ENCODE peak calls at places on chromosomes 13 and 19, in four cellular contexts. One of them, this sample, is unnamed. For H3K9me3, the result is how much of the 10 kb centered on the place peaks cover.

GRCh38 chr13:81058211-81058915 is 717.4 kb upstream of the SPRY2 start:
- DNase-seq in transverse colon: no peak
- DNase-seq in Panc1: no peak
- DNase-seq in breast epithelium: no peak
- DNase-seq in this sample: no peak

GRCh38 chr13:87120476-87120875 is 550.7 kb upstream of the SLITRK5 start:
- DNase-seq in Panc1: no peak
- DNase-seq in transverse colon: no peak
- DNase-seq in breast epithelium: no peak
- DNase-seq in this sample: no peak

GRCh38 chr13:111883571-111884343 is 183.2 kb upstream of the SOX1 start:
- DNase-seq in breast epithelium: no peak
- DNase-seq in Panc1: no peak
- DNase-seq in transverse colon: no peak
- DNase-seq in this sample: no peak

GRCh38 chr19:33462112-33462726 is 59.4 kb downstream of the PEPD start:
- DNase-seq in transverse colon: no peak
- DNase-seq in Panc1: no peak
- DNase-seq in breast epithelium: peak
- DNase-seq in this sample: no peak

GRCh38 chr19:40210919-40211318 is 7.3 kb downstream of the TTC9B start:
- DNase-seq in breast epithelium: no peak
- DNase-seq in Panc1: no peak
- DNase-seq in transverse colon: no peak
- DNase-seq in this sample: no peak

GRCh38 chr13:49098771-49099512 is 121.2 kb upstream of the MLNR start:
- DNase-seq in breast epithelium: no peak
- DNase-seq in Panc1: no peak
- DNase-seq in transverse colon: no peak
- DNase-seq in this sample: no peak

GRCh38 chr13:36819064-36819810 is at the start of gene RFXAP:
- DNase-seq in breast epithelium: peak
- DNase-seq in transverse colon: peak
- DNase-seq in Panc1: no peak
- DNase-seq in this sample: peak

GRCh38 chr13:46603165-46603603 is 50.2 kb downstream of the LRCH1 start:
- DNase-seq in Panc1: no peak
- DNase-seq in breast epithelium: no peak
- DNase-seq in transverse colon: no peak
- DNase-seq in this sample: no peak

GRCh38 chr13:99228737-99229691 is 28.4 kb downstream of the UBAC2 start:
- DNase-seq in breast epithelium: no peak
- DNase-seq in Panc1: no peak
- DNase-seq in transverse colon: no peak
- DNase-seq in this sample: no peak

GRCh38 chr13:36675213-36675536 is 1.4 kb downstream of the SERTM1 start:
- DNase-seq in Panc1: no peak
- DNase-seq in transverse colon: no peak
- DNase-seq in breast epithelium: no peak
- DNase-seq in this sample: no peak

GRCh38 chr13:29959086-29959485 is 108.7 kb upstream of the UBL3 start:
- DNase-seq in breast epithelium: no peak
- DNase-seq in Panc1: no peak
- DNase-seq in transverse colon: no peak
- DNase-seq in this sample: no peak

GRCh38 chr19:2039082-2039958 is 11.7 kb downstream of the MKNK2 start:
- DNase-seq in Panc1: no peak
- DNase-seq in breast epithelium: no peak
- DNase-seq in transverse colon: no peak
- DNase-seq in this sample: no peak

DNA sequence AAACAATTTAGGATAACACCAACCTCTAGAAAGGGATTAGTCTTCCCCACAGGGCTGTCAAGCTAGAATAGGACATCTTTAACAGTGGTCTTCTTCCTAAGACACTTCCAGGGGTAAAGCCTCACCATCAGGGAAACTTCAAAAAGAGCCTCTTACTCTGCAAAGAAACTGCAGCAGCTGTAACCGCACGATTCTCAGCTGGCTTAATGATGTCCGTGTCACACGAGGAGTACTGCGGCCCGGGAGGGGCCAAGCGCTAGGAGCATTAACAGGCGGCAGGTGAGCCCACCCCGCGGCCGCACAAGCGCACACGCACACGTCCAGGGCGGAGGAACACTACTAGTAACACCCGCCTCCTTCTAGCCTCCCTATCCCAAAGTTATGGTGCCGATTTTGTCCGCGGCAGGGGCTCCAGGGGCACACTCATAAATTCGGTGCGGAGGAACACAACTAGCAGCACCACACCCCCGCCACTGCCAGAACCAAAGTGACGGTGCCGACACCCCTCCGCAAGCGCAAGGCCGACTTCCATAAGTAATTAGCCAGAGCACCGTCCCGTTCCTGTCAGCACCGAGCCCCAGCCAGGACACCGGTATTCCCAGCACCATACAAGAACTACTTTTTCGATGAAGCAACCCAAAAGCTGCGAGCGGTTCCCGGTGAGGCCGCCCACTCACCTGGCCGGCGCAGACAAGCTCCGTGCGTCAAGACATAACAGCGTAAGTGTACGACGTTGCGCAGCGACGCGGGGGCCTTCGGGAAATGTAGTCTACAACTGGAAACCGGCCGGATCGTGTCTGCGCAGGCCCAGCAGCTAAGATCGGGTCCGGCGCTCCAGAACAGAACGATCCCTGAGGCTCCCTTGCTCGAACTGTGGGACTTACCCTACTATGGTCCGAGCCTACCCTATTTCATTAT is at the start of the genes ZNF540 and ZNF571:
- DNase-seq in breast epithelium: peak
- DNase-seq in Panc1: peak
- DNase-seq in transverse colon: peak
- DNase-seq in this sample: peak
- TF ChIP-seq POLR2AphosphoS5 in breast epithelium: peak
- TF ChIP-seq POLR2AphosphoS5 in Panc1: peak
- TF ChIP-seq POLR2AphosphoS5 in transverse colon: peak
- TF ChIP-seq POLR2AphosphoS5 in this sample: peak

DNA sequence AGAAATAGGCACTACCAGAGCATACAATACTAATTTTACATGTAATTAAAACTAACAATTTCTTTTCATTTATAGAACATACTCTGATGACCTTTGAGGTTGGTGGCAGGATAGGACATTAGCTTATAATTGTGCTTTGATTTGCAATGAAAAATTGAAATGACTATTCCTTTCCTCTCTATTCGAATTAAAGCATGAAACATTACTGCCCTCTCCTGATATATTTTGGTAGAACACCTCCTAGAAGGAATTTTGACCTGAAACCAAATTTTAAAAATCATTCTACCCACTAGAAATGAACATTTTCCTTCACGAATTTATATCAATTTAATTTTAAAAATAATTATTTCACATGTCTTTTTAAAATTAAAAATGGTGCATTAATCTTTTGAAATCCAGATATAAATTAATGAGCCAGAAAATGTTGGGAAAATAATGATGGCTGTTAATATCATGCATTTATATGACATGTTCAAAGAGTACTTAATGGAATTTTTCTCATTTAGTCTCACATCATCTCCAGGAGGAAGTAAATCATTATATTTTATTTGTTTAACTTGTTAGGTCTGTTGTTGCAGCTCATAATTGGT is 556.3 kb upstream of the ARGLU1 start:
- DNase-seq in Panc1: no peak
- DNase-seq in transverse colon: no peak
- DNase-seq in breast epithelium: no peak
- DNase-seq in this sample: no peak
- TF ChIP-seq CTCF in Panc1: peak
- TF ChIP-seq CTCF in transverse colon: peak
- TF ChIP-seq CTCF in breast epithelium: no peak
- TF ChIP-seq CTCF in this sample: peak

GRCh38 chr19:27618006-27618405 is 1594.9 kb downstream of the UQCRFS1 start:
- DNase-seq in Panc1: no peak
- DNase-seq in breast epithelium: no peak
- DNase-seq in transverse colon: no peak
- DNase-seq in this sample: no peak
- H3K9me3 ChIP-seq in Panc1: under half
- H3K9me3 ChIP-seq in breast epithelium: under half
- H3K9me3 ChIP-seq in transverse colon: half or more
- H3K9me3 ChIP-seq in this sample: half or more

GRCh38 chr13:27170521-27171243 is 929 bp downstream of the USP12 start:
- DNase-seq in Panc1: no peak
- DNase-seq in transverse colon: peak
- DNase-seq in breast epithelium: no peak
- DNase-seq in this sample: peak
- TF ChIP-seq POLR2AphosphoS5 in Panc1: no peak
- TF ChIP-seq POLR2AphosphoS5 in transverse colon: peak
- TF ChIP-seq POLR2AphosphoS5 in breast epithelium: peak
- TF ChIP-seq POLR2AphosphoS5 in this sample: no peak

DNA sequence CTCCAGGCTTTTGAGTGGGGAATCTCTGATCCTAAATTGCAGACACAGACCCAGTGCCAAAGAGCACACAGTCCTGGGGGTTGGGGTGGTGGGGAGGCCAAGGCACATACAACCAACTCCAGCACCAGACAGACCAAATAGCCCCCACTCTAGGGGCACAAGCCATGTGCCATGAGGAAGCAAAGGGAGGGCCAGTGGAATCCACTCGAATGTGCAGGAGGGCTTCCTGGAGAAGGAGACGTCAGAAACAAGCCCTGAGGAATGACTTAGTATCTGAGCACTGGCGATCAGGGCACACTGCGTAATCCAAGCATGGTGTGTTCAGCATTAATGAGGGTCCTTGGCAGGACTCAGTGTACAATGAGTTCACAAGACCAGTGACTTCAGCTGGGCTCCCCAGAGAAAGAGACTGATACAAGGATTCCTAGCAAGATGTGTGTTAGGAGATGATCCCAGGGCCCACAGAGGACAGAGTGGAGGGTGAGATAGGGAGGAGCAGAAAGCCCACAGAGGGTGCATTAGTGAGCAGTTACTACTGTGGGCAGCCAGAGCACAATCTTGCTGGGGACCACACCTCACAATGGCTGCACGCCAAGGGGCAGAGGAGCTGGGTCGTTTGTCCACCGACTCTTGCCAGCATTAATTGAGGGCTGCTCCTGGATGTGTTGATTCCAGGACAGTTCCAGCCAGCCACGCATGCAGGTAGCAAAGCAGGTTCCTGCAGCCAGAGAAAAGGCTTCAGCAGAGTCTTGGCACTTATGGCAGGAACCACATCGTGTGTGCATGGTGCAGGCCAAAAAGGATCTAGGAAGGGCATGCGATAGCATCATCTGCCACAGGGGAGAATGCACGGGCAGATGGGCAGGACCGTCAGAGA is 152.6 kb upstream of the VSTM2B start:
- DNase-seq in transverse colon: no peak
- DNase-seq in breast epithelium: no peak
- DNase-seq in Panc1: no peak
- DNase-seq in this sample: no peak
- TF ChIP-seq CTCF in transverse colon: no peak
- TF ChIP-seq CTCF in breast epithelium: no peak
- TF ChIP-seq CTCF in Panc1: no peak
- TF ChIP-seq CTCF in this sample: no peak

DNA sequence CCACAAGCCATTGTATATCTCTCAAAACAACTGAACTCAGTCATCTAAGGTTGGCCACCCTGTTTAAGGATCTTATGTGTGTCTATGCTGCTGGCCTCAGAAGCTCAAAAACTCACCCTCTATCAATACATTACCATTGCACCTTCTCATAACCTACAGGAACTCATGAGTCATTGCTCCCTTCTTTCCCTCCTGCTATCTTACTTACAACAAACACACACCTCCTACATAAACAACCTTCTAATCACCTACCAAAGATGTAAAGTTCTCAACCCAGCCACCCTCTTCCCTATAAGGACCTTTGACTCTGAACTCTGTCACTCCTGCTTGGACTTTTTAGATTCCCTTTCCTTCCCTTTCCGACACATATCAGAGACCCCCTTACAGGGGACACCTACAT is 13.3 kb upstream of the ZSCAN4 start:
- DNase-seq in breast epithelium: no peak
- DNase-seq in Panc1: no peak
- DNase-seq in transverse colon: no peak
- DNase-seq in this sample: no peak
- H3K9me3 ChIP-seq in breast epithelium: under half
- H3K9me3 ChIP-seq in Panc1: under half
- H3K9me3 ChIP-seq in transverse colon: under half
- H3K9me3 ChIP-seq in this sample: under half

GRCh38 chr19:47542030-47542475 is 27.2 kb upstream of the NAPA start:
- DNase-seq in transverse colon: peak
- DNase-seq in Panc1: no peak
- DNase-seq in breast epithelium: no peak
- DNase-seq in this sample: no peak
- TF ChIP-seq POLR2AphosphoS5 in transverse colon: peak
- TF ChIP-seq POLR2AphosphoS5 in Panc1: no peak
- TF ChIP-seq POLR2AphosphoS5 in breast epithelium: no peak
- TF ChIP-seq POLR2AphosphoS5 in this sample: no peak

GRCh38 chr13:23923031-23923430 is 25.7 kb upstream of the C1QTNF9B start:
- DNase-seq in transverse colon: no peak
- DNase-seq in Panc1: no peak
- DNase-seq in breast epithelium: no peak
- DNase-seq in this sample: no peak

GRCh38 chr13:23918208-23918607 is 20.9 kb upstream of the C1QTNF9B start:
- DNase-seq in Panc1: no peak
- DNase-seq in breast epithelium: no peak
- DNase-seq in transverse colon: no peak
- DNase-seq in this sample: no peak

GRCh38 chr13:23919006-23919405 is 21.7 kb upstream of the C1QTNF9B start:
- DNase-seq in Panc1: no peak
- DNase-seq in breast epithelium: no peak
- DNase-seq in transverse colon: no peak
- DNase-seq in this sample: no peak

GRCh38 chr13:23922005-23922932 is 25.0 kb upstream of the C1QTNF9B start:
- DNase-seq in transverse colon: no peak
- DNase-seq in Panc1: no peak
- DNase-seq in breast epithelium: no peak
- DNase-seq in this sample: no peak

GRCh38 chr13:23921451-23921888 is 24.2 kb upstream of the C1QTNF9B start:
- DNase-seq in transverse colon: no peak
- DNase-seq in Panc1: no peak
- DNase-seq in breast epithelium: no peak
- DNase-seq in this sample: no peak
- TF ChIP-seq CTCF in transverse colon: peak
- TF ChIP-seq CTCF in Panc1: peak
- TF ChIP-seq CTCF in breast epithelium: no peak
- TF ChIP-seq CTCF in this sample: peak

DNA sequence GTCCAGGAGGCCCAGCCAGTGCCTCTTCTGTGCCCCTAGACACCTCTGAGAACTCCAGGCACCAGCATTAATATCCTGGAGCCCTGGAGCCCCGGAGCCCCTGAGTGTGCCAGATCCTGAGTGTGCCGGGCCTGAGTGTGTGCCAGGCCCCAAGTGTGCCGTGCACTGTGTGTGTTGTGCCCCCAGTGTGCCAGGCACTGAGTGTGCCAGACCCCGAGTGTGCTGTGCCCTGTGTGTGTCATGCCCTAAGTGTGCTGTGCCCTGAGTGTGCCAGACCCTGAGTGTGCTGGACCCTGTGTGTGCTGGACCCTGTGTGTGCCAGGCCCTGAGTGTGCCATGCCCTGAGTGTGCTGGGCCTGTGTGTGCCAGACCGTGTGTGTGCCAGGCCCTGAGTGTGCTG is 54.1 kb downstream of the C13orf46 start:
- DNase-seq in Panc1: no peak
- DNase-seq in breast epithelium: no peak
- DNase-seq in transverse colon: no peak
- DNase-seq in this sample: peak
- H3K9me3 ChIP-seq in Panc1: under half
- H3K9me3 ChIP-seq in breast epithelium: under half
- H3K9me3 ChIP-seq in transverse colon: under half
- H3K9me3 ChIP-seq in this sample: under half

This sample was measured in suprapubic skin.